ENCODE peak calls at places on chromosomes 3 and 15, in five cellular contexts. G, N, O, J and X are unnamed samples.

GRCh38 chr3:180747805-180748361 is 68.6 kb upstream of the CCDC39 start:
- DNase-seq in G (no peak), O (no peak), N (no peak), J (no peak), X (no peak)

GRCh38 chr3:171854649-171855305 is 11.6 kb downstream of the TMEM212 start:
- DNase-seq in G (no peak), N (no peak), O (no peak), J (no peak), X (no peak)

GRCh38 chr15:62933388-62933787 is 109.2 kb upstream of the TPM1 start:
- DNase-seq in O (no peak), J (no peak), N (no peak), G (no peak), X (no peak)

GRCh38 chr3:180802837-180803236 is 109.6 kb upstream of the FXR1 start:
- DNase-seq in G (no peak), O (no peak), N (no peak), J (no peak), X (no peak)

GRCh38 chr3:149310796-149311534 is 22.5 kb downstream of the TM4SF18 start:
- DNase-seq in G (no peak), N (no peak), O (no peak), J (no peak), X (no peak)

GRCh38 chr15:48667701-48668100 is 22.2 kb upstream of the FBN1 start:
- DNase-seq in J (no peak), O (no peak), N (no peak), G (no peak), X (no peak)

GRCh38 chr3:159865042-159865579 is 123.5 kb upstream of the IL12A start:
- DNase-seq in G (no peak), N (no peak), O (no peak), J (no peak), X (no peak)

GRCh38 chr15:35289029-35289617 is 204.0 kb upstream of the NANOGP8 start:
- DNase-seq in O (no peak), G (no peak), N (no peak), J (peak), X (no peak)

GRCh38 chr3:111244760-111245159 is 173.1 kb downstream of the NECTIN3 start:
- DNase-seq in G (no peak), O (no peak), N (no peak), J (no peak), X (no peak)

GRCh38 chr3:11136871-11137626 is 17.2 kb upstream of the HRH1 start:
- DNase-seq in G (no peak), O (no peak), J (no peak), N (no peak), X (no peak)

GRCh38 chr15:101664303-101664913 is 12.2 kb upstream of the TM2D3 start:
- DNase-seq in G (no peak), O (no peak), N (no peak), J (no peak), X (no peak)

GRCh38 chr3:129890125-129890524 is 3.4 kb downstream of the TMCC1 start:
- DNase-seq in N (no peak), G (no peak), J (no peak), O (no peak), X (no peak)

GRCh38 chr3:184156522-184156955 is 1.4 kb downstream of the DVL3 start:
- DNase-seq in N (no peak), J (no peak), G (no peak), O (no peak), X (no peak)

GRCh38 chr3:111904376-111905241 is 45.5 kb downstream of the PHLDB2 start:
- DNase-seq in G (no peak), J (no peak), O (no peak), N (no peak), X (no peak)

GRCh38 chr15:28987337-28987736 is 101.6 kb downstream of the APBA2 start:
- DNase-seq in O (no peak), N (no peak), J (no peak), G (no peak), X (no peak)

GRCh38 chr3:135056084-135056730 is 261.1 kb downstream of the EPHB1 start:
- DNase-seq in G (no peak), O (no peak), N (no peak), J (no peak), X (no peak)

GRCh38 chr3:105904251-105904650 is 35.4 kb upstream of the CBLB start:
- DNase-seq in O (no peak), N (no peak), J (no peak), G (no peak), X (no peak)

GRCh38 chr3:99430348-99431134 is 207.9 kb upstream of the COL8A1 start:
- DNase-seq in N (no peak), O (no peak), J (no peak), G (no peak), X (no peak)

GRCh38 chr3:171101982-171102610 is 75.6 kb upstream of the SLC2A2 start:
- DNase-seq in N (no peak), J (no peak), O (no peak), G (no peak), X (no peak)

GRCh38 chr15:25180606-25181289 is 226.0 kb downstream of the SNRPN start:
- DNase-seq in J (no peak), N (no peak), G (no peak), O (no peak), X (no peak)

GRCh38 chr3:134300520-134300919 is 49.9 kb upstream of the RYK start:
- DNase-seq in O (no peak), G (no peak), N (no peak), J (no peak), X (no peak)

GRCh38 chr15:97993310-97993738 is 32.8 kb downstream of the ARRDC4 start:
- DNase-seq in O (no peak), J (no peak), G (no peak), N (no peak), X (no peak)

GRCh38 chr3:16837602-16838001 is 47.2 kb upstream of the PLCL2 start:
- DNase-seq in J (no peak), G (no peak), N (no peak), O (no peak), X (no peak)

GRCh38 chr15:89463113-89463512 is 33.3 kb downstream of the RHCG start:
- DNase-seq in N (no peak), O (no peak), J (no peak), G (no peak), X (no peak)

GRCh38 chr15:88388702-88389101 is 78.5 kb downstream of the MRPL46 start:
- DNase-seq in N (no peak), G (no peak), O (no peak), J (no peak), X (no peak)

GRCh38 chr15:69532066-69532465 is 79.4 kb downstream of the RPLP1 start:
- DNase-seq in O (no peak), J (no peak), G (no peak), N (no peak), X (no peak)

GRCh38 chr3:100440895-100441294 is 39.6 kb downstream of the LNP1 start:
- DNase-seq in O (no peak), N (no peak), J (no peak), G (no peak), X (no peak)

GRCh38 chr3:165549037-165549436 is 288.2 kb downstream of the BCHE start:
- DNase-seq in G (no peak), J (no peak), O (no peak), N (no peak), X (no peak)

GRCh38 chr3:37519236-37519635 is 342.4 kb upstream of the CTDSPL start:
- DNase-seq in G (no peak), N (no peak), O (no peak), J (no peak), X (no peak)